ENCODE peak calls at places on chromosome 22, in nine cellular contexts. One of them, this sample, is unnamed.

GRCh38 chr22:32334640-32335365 is 22.9 kb upstream of the RFPL3 start:
- DNase-seq in endothelial cell: no peak
- DNase-seq in KBM-7: no peak
- DNase-seq in mesendoderm: no peak
- DNase-seq in activated effector memory CD4-positive, alpha-beta T cell treated with Interleukin-2 at 50 U/mL for 16 hours: no peak
- DNase-seq in A673: no peak
- DNase-seq in astrocyte of the spinal cord: no peak
- DNase-seq in C1 segment of cervical spinal cord: no peak
- DNase-seq in activated naive CD4-positive, alpha-beta T cell treated with anti-CD3 and anti-CD28 coated beads for 36 hours: no peak
- DNase-seq in this sample: no peak

GRCh38 chr22:33051960-33052839 is 6.0 kb downstream of the SYN3 start:
- DNase-seq in C1 segment of cervical spinal cord: no peak
- DNase-seq in A673: no peak
- DNase-seq in activated effector memory CD4-positive, alpha-beta T cell treated with Interleukin-2 at 50 U/mL for 16 hours: no peak
- DNase-seq in astrocyte of the spinal cord: no peak
- DNase-seq in KBM-7: no peak
- DNase-seq in endothelial cell: no peak
- DNase-seq in mesendoderm: peak; percentile 84
- DNase-seq in activated naive CD4-positive, alpha-beta T cell treated with anti-CD3 and anti-CD28 coated beads for 36 hours: no peak
- DNase-seq in this sample: no peak

GRCh38 chr22:38284042-38284402 is 11.2 kb upstream of the TMEM184B start:
- DNase-seq in endothelial cell: no peak
- DNase-seq in A673: no peak
- DNase-seq in astrocyte of the spinal cord: peak; percentile 94
- DNase-seq in KBM-7: no peak
- DNase-seq in mesendoderm: peak; percentile 38
- DNase-seq in C1 segment of cervical spinal cord: no peak
- DNase-seq in activated naive CD4-positive, alpha-beta T cell treated with anti-CD3 and anti-CD28 coated beads for 36 hours: no peak
- DNase-seq in activated effector memory CD4-positive, alpha-beta T cell treated with Interleukin-2 at 50 U/mL for 16 hours: no peak
- DNase-seq in this sample: no peak

GRCh38 chr22:24429411-24430365 is 2.3 kb downstream of the ADORA2A start:
- DNase-seq in activated naive CD4-positive, alpha-beta T cell treated with anti-CD3 and anti-CD28 coated beads for 36 hours: peak; percentile 93
- DNase-seq in KBM-7: peak; percentile 45
- DNase-seq in endothelial cell: no peak
- DNase-seq in C1 segment of cervical spinal cord: no peak
- DNase-seq in A673: peak; percentile 68
- DNase-seq in activated effector memory CD4-positive, alpha-beta T cell treated with Interleukin-2 at 50 U/mL for 16 hours: peak; percentile 37
- DNase-seq in mesendoderm: peak; percentile 46
- DNase-seq in astrocyte of the spinal cord: peak; percentile 52
- DNase-seq in this sample: peak; percentile 86

GRCh38 chr22:24875862-24876506 is 70.0 kb downstream of the SGSM1 start:
- DNase-seq in endothelial cell: peak; percentile 71
- DNase-seq in mesendoderm: peak; percentile 69
- DNase-seq in activated effector memory CD4-positive, alpha-beta T cell treated with Interleukin-2 at 50 U/mL for 16 hours: no peak
- DNase-seq in C1 segment of cervical spinal cord: no peak
- DNase-seq in KBM-7: peak; percentile 51
- DNase-seq in astrocyte of the spinal cord: no peak
- DNase-seq in activated naive CD4-positive, alpha-beta T cell treated with anti-CD3 and anti-CD28 coated beads for 36 hours: peak; percentile 48
- DNase-seq in A673: peak; percentile 47
- DNase-seq in this sample: peak; percentile 78

GRCh38 chr22:49589811-49590210 is 237.9 kb downstream of the BRD1 start:
- DNase-seq in endothelial cell: no peak
- DNase-seq in C1 segment of cervical spinal cord: no peak
- DNase-seq in activated naive CD4-positive, alpha-beta T cell treated with anti-CD3 and anti-CD28 coated beads for 36 hours: no peak
- DNase-seq in activated effector memory CD4-positive, alpha-beta T cell treated with Interleukin-2 at 50 U/mL for 16 hours: no peak
- DNase-seq in mesendoderm: no peak
- DNase-seq in KBM-7: no peak
- DNase-seq in astrocyte of the spinal cord: no peak
- DNase-seq in A673: no peak
- DNase-seq in this sample: no peak

GRCh38 chr22:32680895-32681294 is 120.6 kb upstream of the TIMP3 start:
- DNase-seq in mesendoderm: no peak
- DNase-seq in activated effector memory CD4-positive, alpha-beta T cell treated with Interleukin-2 at 50 U/mL for 16 hours: no peak
- DNase-seq in endothelial cell: no peak
- DNase-seq in KBM-7: no peak
- DNase-seq in A673: no peak
- DNase-seq in activated naive CD4-positive, alpha-beta T cell treated with anti-CD3 and anti-CD28 coated beads for 36 hours: no peak
- DNase-seq in C1 segment of cervical spinal cord: no peak
- DNase-seq in astrocyte of the spinal cord: no peak
- DNase-seq in this sample: no peak

GRCh38 chr22:38218661-38219331 is 17.0 kb downstream of the MAFF start:
- DNase-seq in astrocyte of the spinal cord: peak; percentile 94
- DNase-seq in C1 segment of cervical spinal cord: no peak
- DNase-seq in activated effector memory CD4-positive, alpha-beta T cell treated with Interleukin-2 at 50 U/mL for 16 hours: no peak
- DNase-seq in endothelial cell: peak; percentile 63
- DNase-seq in A673: peak; percentile 73
- DNase-seq in KBM-7: no peak
- DNase-seq in activated naive CD4-positive, alpha-beta T cell treated with anti-CD3 and anti-CD28 coated beads for 36 hours: peak; percentile 52
- DNase-seq in mesendoderm: peak; percentile 93
- DNase-seq in this sample: no peak

GRCh38 chr22:42688241-42688913 is 32.3 kb downstream of the A4GALT start:
- DNase-seq in activated naive CD4-positive, alpha-beta T cell treated with anti-CD3 and anti-CD28 coated beads for 36 hours: no peak
- DNase-seq in A673: peak; percentile 88
- DNase-seq in astrocyte of the spinal cord: peak; percentile 93
- DNase-seq in activated effector memory CD4-positive, alpha-beta T cell treated with Interleukin-2 at 50 U/mL for 16 hours: no peak
- DNase-seq in C1 segment of cervical spinal cord: no peak
- DNase-seq in endothelial cell: peak; percentile 49
- DNase-seq in KBM-7: peak; percentile 37
- DNase-seq in mesendoderm: peak; percentile 89
- DNase-seq in this sample: no peak

GRCh38 chr22:44335903-44336803 is 23.4 kb upstream of the SHISAL1 start:
- DNase-seq in KBM-7: no peak
- DNase-seq in activated effector memory CD4-positive, alpha-beta T cell treated with Interleukin-2 at 50 U/mL for 16 hours: no peak
- DNase-seq in C1 segment of cervical spinal cord: no peak
- DNase-seq in endothelial cell: no peak
- DNase-seq in astrocyte of the spinal cord: no peak
- DNase-seq in activated naive CD4-positive, alpha-beta T cell treated with anti-CD3 and anti-CD28 coated beads for 36 hours: peak; percentile 49
- DNase-seq in mesendoderm: peak; percentile 55
- DNase-seq in A673: no peak
- DNase-seq in this sample: no peak

GRCh38 chr22:44702479-44703219 is 645 bp downstream of the PRR5 start:
- DNase-seq in activated effector memory CD4-positive, alpha-beta T cell treated with Interleukin-2 at 50 U/mL for 16 hours: no peak
- DNase-seq in astrocyte of the spinal cord: no peak
- DNase-seq in C1 segment of cervical spinal cord: no peak
- DNase-seq in activated naive CD4-positive, alpha-beta T cell treated with anti-CD3 and anti-CD28 coated beads for 36 hours: peak; percentile 34
- DNase-seq in endothelial cell: peak; percentile 37
- DNase-seq in A673: peak; percentile 67
- DNase-seq in mesendoderm: peak; percentile 40
- DNase-seq in KBM-7: peak; percentile 57
- DNase-seq in this sample: peak; percentile 46

GRCh38 chr22:28935713-28936112 is 52.3 kb downstream of the ZNRF3 start:
- DNase-seq in A673: no peak
- DNase-seq in C1 segment of cervical spinal cord: no peak
- DNase-seq in KBM-7: no peak
- DNase-seq in mesendoderm: no peak
- DNase-seq in endothelial cell: no peak
- DNase-seq in activated naive CD4-positive, alpha-beta T cell treated with anti-CD3 and anti-CD28 coated beads for 36 hours: no peak
- DNase-seq in activated effector memory CD4-positive, alpha-beta T cell treated with Interleukin-2 at 50 U/mL for 16 hours: no peak
- DNase-seq in astrocyte of the spinal cord: no peak
- DNase-seq in this sample: no peak

GRCh38 chr22:38467904-38468760 is at the start of gene KDELR3:
- DNase-seq in astrocyte of the spinal cord: peak; percentile 55
- DNase-seq in activated effector memory CD4-positive, alpha-beta T cell treated with Interleukin-2 at 50 U/mL for 16 hours: no peak
- DNase-seq in A673: peak; percentile 61
- DNase-seq in endothelial cell: peak; percentile 47
- DNase-seq in mesendoderm: peak; percentile 53
- DNase-seq in C1 segment of cervical spinal cord: no peak
- DNase-seq in KBM-7: peak; percentile 45
- DNase-seq in activated naive CD4-positive, alpha-beta T cell treated with anti-CD3 and anti-CD28 coated beads for 36 hours: peak; percentile 66
- DNase-seq in this sample: no peak

GRCh38 chr22:37115032-37115431 is 5.5 kb upstream of the TMPRSS6 start:
- DNase-seq in activated naive CD4-positive, alpha-beta T cell treated with anti-CD3 and anti-CD28 coated beads for 36 hours: no peak
- DNase-seq in KBM-7: no peak
- DNase-seq in astrocyte of the spinal cord: no peak
- DNase-seq in endothelial cell: no peak
- DNase-seq in A673: no peak
- DNase-seq in C1 segment of cervical spinal cord: no peak
- DNase-seq in activated effector memory CD4-positive, alpha-beta T cell treated with Interleukin-2 at 50 U/mL for 16 hours: no peak
- DNase-seq in mesendoderm: peak; percentile 30
- DNase-seq in this sample: no peak

GRCh38 chr22:38220163-38220562 is 18.4 kb downstream of the MAFF start:
- DNase-seq in endothelial cell: no peak
- DNase-seq in A673: no peak
- DNase-seq in KBM-7: no peak
- DNase-seq in C1 segment of cervical spinal cord: no peak
- DNase-seq in activated effector memory CD4-positive, alpha-beta T cell treated with Interleukin-2 at 50 U/mL for 16 hours: no peak
- DNase-seq in astrocyte of the spinal cord: no peak
- DNase-seq in activated naive CD4-positive, alpha-beta T cell treated with anti-CD3 and anti-CD28 coated beads for 36 hours: no peak
- DNase-seq in mesendoderm: no peak
- DNase-seq in this sample: no peak

GRCh38 chr22:38649841-38650522 is 6.2 kb downstream of the FAM227A start:
- DNase-seq in mesendoderm: no peak
- DNase-seq in KBM-7: no peak
- DNase-seq in endothelial cell: no peak
- DNase-seq in A673: no peak
- DNase-seq in C1 segment of cervical spinal cord: no peak
- DNase-seq in astrocyte of the spinal cord: no peak
- DNase-seq in activated naive CD4-positive, alpha-beta T cell treated with anti-CD3 and anti-CD28 coated beads for 36 hours: no peak
- DNase-seq in activated effector memory CD4-positive, alpha-beta T cell treated with Interleukin-2 at 50 U/mL for 16 hours: no peak
- DNase-seq in this sample: no peak

GRCh38 chr22:42719656-42720262 is 911 bp downstream of the A4GALT start:
- DNase-seq in mesendoderm: no peak
- DNase-seq in endothelial cell: peak; percentile 28
- DNase-seq in activated effector memory CD4-positive, alpha-beta T cell treated with Interleukin-2 at 50 U/mL for 16 hours: no peak
- DNase-seq in astrocyte of the spinal cord: no peak
- DNase-seq in KBM-7: no peak
- DNase-seq in C1 segment of cervical spinal cord: no peak
- DNase-seq in A673: no peak
- DNase-seq in activated naive CD4-positive, alpha-beta T cell treated with anti-CD3 and anti-CD28 coated beads for 36 hours: no peak
- DNase-seq in this sample: no peak

GRCh38 chr22:27317961-27318360 is 483.6 kb downstream of the MN1 start:
- DNase-seq in endothelial cell: no peak
- DNase-seq in A673: peak; percentile 40
- DNase-seq in activated effector memory CD4-positive, alpha-beta T cell treated with Interleukin-2 at 50 U/mL for 16 hours: no peak
- DNase-seq in mesendoderm: no peak
- DNase-seq in KBM-7: no peak
- DNase-seq in activated naive CD4-positive, alpha-beta T cell treated with anti-CD3 and anti-CD28 coated beads for 36 hours: no peak
- DNase-seq in C1 segment of cervical spinal cord: no peak
- DNase-seq in astrocyte of the spinal cord: no peak
- DNase-seq in this sample: no peak

GRCh38 chr22:48238966-48239365 is 1476.5 kb downstream of the TBC1D22A start:
- DNase-seq in A673: no peak
- DNase-seq in C1 segment of cervical spinal cord: no peak
- DNase-seq in mesendoderm: peak; percentile 18
- DNase-seq in activated effector memory CD4-positive, alpha-beta T cell treated with Interleukin-2 at 50 U/mL for 16 hours: no peak
- DNase-seq in KBM-7: no peak
- DNase-seq in activated naive CD4-positive, alpha-beta T cell treated with anti-CD3 and anti-CD28 coated beads for 36 hours: no peak
- DNase-seq in astrocyte of the spinal cord: no peak
- DNase-seq in endothelial cell: no peak
- DNase-seq in this sample: no peak

GRCh38 chr22:17773606-17774205 is 563 bp downstream of the BID start:
- DNase-seq in activated naive CD4-positive, alpha-beta T cell treated with anti-CD3 and anti-CD28 coated beads for 36 hours: peak; percentile 79
- DNase-seq in C1 segment of cervical spinal cord: peak; percentile 29
- DNase-seq in endothelial cell: peak; percentile 40
- DNase-seq in astrocyte of the spinal cord: peak; percentile 30
- DNase-seq in activated effector memory CD4-positive, alpha-beta T cell treated with Interleukin-2 at 50 U/mL for 16 hours: peak; percentile 43
- DNase-seq in mesendoderm: peak; percentile 76
- DNase-seq in KBM-7: peak; percentile 45
- DNase-seq in A673: peak; percentile 55
- DNase-seq in this sample: peak; percentile 74

GRCh38 chr22:48706934-48707748 is 1120.5 kb downstream of the BRD1 start:
- DNase-seq in KBM-7: no peak
- DNase-seq in activated effector memory CD4-positive, alpha-beta T cell treated with Interleukin-2 at 50 U/mL for 16 hours: no peak
- DNase-seq in activated naive CD4-positive, alpha-beta T cell treated with anti-CD3 and anti-CD28 coated beads for 36 hours: no peak
- DNase-seq in astrocyte of the spinal cord: no peak
- DNase-seq in A673: no peak
- DNase-seq in mesendoderm: no peak
- DNase-seq in endothelial cell: no peak
- DNase-seq in C1 segment of cervical spinal cord: no peak
- DNase-seq in this sample: no peak

GRCh38 chr22:38291201-38291777 is 18.5 kb upstream of the TMEM184B start:
- DNase-seq in KBM-7: no peak
- DNase-seq in endothelial cell: no peak
- DNase-seq in activated effector memory CD4-positive, alpha-beta T cell treated with Interleukin-2 at 50 U/mL for 16 hours: no peak
- DNase-seq in activated naive CD4-positive, alpha-beta T cell treated with anti-CD3 and anti-CD28 coated beads for 36 hours: no peak
- DNase-seq in C1 segment of cervical spinal cord: no peak
- DNase-seq in mesendoderm: no peak
- DNase-seq in A673: no peak
- DNase-seq in astrocyte of the spinal cord: no peak
- DNase-seq in this sample: no peak

GRCh38 chr22:47175151-47175760 is 412.8 kb downstream of the TBC1D22A start:
- DNase-seq in activated naive CD4-positive, alpha-beta T cell treated with anti-CD3 and anti-CD28 coated beads for 36 hours: no peak
- DNase-seq in activated effector memory CD4-positive, alpha-beta T cell treated with Interleukin-2 at 50 U/mL for 16 hours: no peak
- DNase-seq in A673: no peak
- DNase-seq in endothelial cell: no peak
- DNase-seq in KBM-7: no peak
- DNase-seq in astrocyte of the spinal cord: no peak
- DNase-seq in C1 segment of cervical spinal cord: no peak
- DNase-seq in mesendoderm: no peak
- DNase-seq in this sample: no peak

GRCh38 chr22:25935266-25936058 is 193.5 kb downstream of the MYO18B start:
- DNase-seq in endothelial cell: no peak
- DNase-seq in activated naive CD4-positive, alpha-beta T cell treated with anti-CD3 and anti-CD28 coated beads for 36 hours: no peak
- DNase-seq in KBM-7: no peak
- DNase-seq in activated effector memory CD4-positive, alpha-beta T cell treated with Interleukin-2 at 50 U/mL for 16 hours: no peak
- DNase-seq in C1 segment of cervical spinal cord: no peak
- DNase-seq in astrocyte of the spinal cord: no peak
- DNase-seq in A673: no peak
- DNase-seq in mesendoderm: no peak
- DNase-seq in this sample: no peak

GRCh38 chr22:23282089-23282501 is 101.8 kb downstream of the BCR start:
- DNase-seq in A673: peak; percentile 87
- DNase-seq in astrocyte of the spinal cord: peak; percentile 83
- DNase-seq in KBM-7: no peak
- DNase-seq in endothelial cell: no peak
- DNase-seq in activated effector memory CD4-positive, alpha-beta T cell treated with Interleukin-2 at 50 U/mL for 16 hours: no peak
- DNase-seq in activated naive CD4-positive, alpha-beta T cell treated with anti-CD3 and anti-CD28 coated beads for 36 hours: no peak
- DNase-seq in mesendoderm: no peak
- DNase-seq in C1 segment of cervical spinal cord: no peak
- DNase-seq in this sample: no peak

GRCh38 chr22:17847360-17848078 is 73.2 kb upstream of the BID start:
- DNase-seq in activated naive CD4-positive, alpha-beta T cell treated with anti-CD3 and anti-CD28 coated beads for 36 hours: no peak
- DNase-seq in activated effector memory CD4-positive, alpha-beta T cell treated with Interleukin-2 at 50 U/mL for 16 hours: no peak
- DNase-seq in endothelial cell: no peak
- DNase-seq in astrocyte of the spinal cord: no peak
- DNase-seq in KBM-7: no peak
- DNase-seq in C1 segment of cervical spinal cord: no peak
- DNase-seq in mesendoderm: peak; percentile 62
- DNase-seq in A673: no peak
- DNase-seq in this sample: no peak

GRCh38 chr22:22076361-22076760 is 93.8 kb upstream of the TOP3B start:
- DNase-seq in mesendoderm: no peak
- DNase-seq in KBM-7: no peak
- DNase-seq in activated effector memory CD4-positive, alpha-beta T cell treated with Interleukin-2 at 50 U/mL for 16 hours: no peak
- DNase-seq in endothelial cell: no peak
- DNase-seq in C1 segment of cervical spinal cord: no peak
- DNase-seq in A673: no peak
- DNase-seq in activated naive CD4-positive, alpha-beta T cell treated with anti-CD3 and anti-CD28 coated beads for 36 hours: no peak
- DNase-seq in astrocyte of the spinal cord: no peak
- DNase-seq in this sample: no peak

GRCh38 chr22:44925465-44926123 is 84.2 kb downstream of the PHF21B start:
- DNase-seq in endothelial cell: no peak
- DNase-seq in A673: no peak
- DNase-seq in mesendoderm: no peak
- DNase-seq in astrocyte of the spinal cord: no peak
- DNase-seq in activated effector memory CD4-positive, alpha-beta T cell treated with Interleukin-2 at 50 U/mL for 16 hours: no peak
- DNase-seq in activated naive CD4-positive, alpha-beta T cell treated with anti-CD3 and anti-CD28 coated beads for 36 hours: no peak
- DNase-seq in KBM-7: no peak
- DNase-seq in C1 segment of cervical spinal cord: no peak
- DNase-seq in this sample: no peak

GRCh38 chr22:36505998-36506635 is 723 bp downstream of the FOXRED2 start:
- DNase-seq in activated effector memory CD4-positive, alpha-beta T cell treated with Interleukin-2 at 50 U/mL for 16 hours: no peak
- DNase-seq in endothelial cell: no peak
- DNase-seq in mesendoderm: no peak
- DNase-seq in A673: no peak
- DNase-seq in C1 segment of cervical spinal cord: no peak
- DNase-seq in activated naive CD4-positive, alpha-beta T cell treated with anti-CD3 and anti-CD28 coated beads for 36 hours: no peak
- DNase-seq in KBM-7: no peak
- DNase-seq in astrocyte of the spinal cord: no peak
- DNase-seq in this sample: peak; percentile 50

GRCh38 chr22:30041881-30042280 is 38.4 kb upstream of the HORMAD2 start:
- DNase-seq in endothelial cell: no peak
- DNase-seq in C1 segment of cervical spinal cord: no peak
- DNase-seq in astrocyte of the spinal cord: no peak
- DNase-seq in A673: no peak
- DNase-seq in activated naive CD4-positive, alpha-beta T cell treated with anti-CD3 and anti-CD28 coated beads for 36 hours: no peak
- DNase-seq in mesendoderm: no peak
- DNase-seq in activated effector memory CD4-positive, alpha-beta T cell treated with Interleukin-2 at 50 U/mL for 16 hours: no peak
- DNase-seq in KBM-7: no peak
- DNase-seq in this sample: no peak

This sample was measured in DND-41.